ENCODE peak calls at places on chromosomes 2 and 18, in seven cellular contexts. K is NCI-H1092 treated with DMSO at 0.1 percent for 48 hours, T is T-helper 9 cell, J is GDM1, H is GM12892, W is endothelial cell, A is right atrium auricular region. X is an unnamed sample.
A peak's percentile ranks its signal among the peaks of the same experiment; 100 is the strongest.

GRCh38 chr18:36328385-36328858 is 30.9 kb downstream of the FHOD3 start:
- DNase-seq in A (peak; percentile 46), J (no peak), W (no peak), T (no peak), K (no peak), H (no peak), X (no peak)

GRCh38 chr18:23137788-23138216 is 2.5 kb downstream of the CABLES1 start:
- DNase-seq in W (no peak), J (no peak), T (no peak), K (peak; percentile 42), H (no peak), A (no peak), X (no peak)

GRCh38 chr18:76686737-76687231 is 135.6 kb upstream of the ZNF236 start:
- DNase-seq in W (peak; percentile 58), H (no peak), A (peak; percentile 79), T (no peak), J (peak; percentile 3), K (peak; percentile 78), X (peak; percentile 79)

GRCh38 chr2:41521191-41521590 is 526.6 kb upstream of the PKDCC start:
- DNase-seq in W (no peak), K (no peak), T (no peak), H (no peak), A (no peak), J (peak; percentile 38), X (no peak)

GRCh38 chr2:197134206-197134605 is 176.4 kb downstream of the ANKRD44 start:
- DNase-seq in A (no peak), H (no peak), K (no peak), T (no peak), J (no peak), W (no peak), X (no peak)

GRCh38 chr2:197200056-197200455 is 110.5 kb downstream of the ANKRD44 start:
- DNase-seq in H (no peak), A (no peak), T (no peak), K (no peak), W (no peak), J (no peak), X (no peak)

GRCh38 chr2:233414273-233414654 is 60.0 kb downstream of the DGKD start:
- DNase-seq in A (no peak), W (no peak), H (no peak), J (no peak), K (no peak), T (no peak), X (no peak)

GRCh38 chr18:12911025-12911927 is 27.2 kb upstream of the PTPN2 start:
- DNase-seq in J (no peak), A (no peak), W (no peak), T (peak; percentile 32), H (no peak), K (no peak), X (no peak)

GRCh38 chr2:221124542-221125235 is 447.4 kb downstream of the EPHA4 start:
- DNase-seq in T (no peak), A (no peak), W (no peak), K (peak; percentile 67), J (no peak), H (no peak), X (peak; percentile 29)

GRCh38 chr18:49094979-49095632 is 144.3 kb upstream of the SMAD7 start:
- DNase-seq in J (no peak), H (no peak), T (no peak), W (no peak), K (no peak), A (no peak), X (peak; percentile 19)

GRCh38 chr2:1709970-1710560 is 34.2 kb downstream of the PXDN start:
- DNase-seq in H (no peak), K (no peak), A (no peak), J (no peak), T (no peak), W (no peak), X (no peak)

GRCh38 chr2:105486762-105487141 is 87.9 kb upstream of the FHL2 start:
- DNase-seq in H (no peak), T (no peak), K (no peak), J (no peak), A (peak; percentile 44), W (no peak), X (no peak)

GRCh38 chr2:230602562-230603230 is 109.9 kb upstream of the CAB39 start:
- DNase-seq in T (peak; percentile 29), A (no peak), W (no peak), J (no peak), H (peak; percentile 63), K (no peak), X (no peak)

GRCh38 chr2:155099784-155100183 is 401.3 kb downstream of the KCNJ3 start:
- DNase-seq in H (no peak), T (no peak), A (no peak), W (no peak), K (no peak), J (no peak), X (no peak)

GRCh38 chr2:219627105-219628100 is at the start of gene SLC4A3:
- DNase-seq in W (peak; percentile 36), T (no peak), J (no peak), H (no peak), K (no peak), A (no peak), X (peak; percentile 46)

GRCh38 chr2:138564586-138565250 is 63.1 kb downstream of the SPOPL start:
- DNase-seq in H (no peak), A (no peak), K (no peak), W (no peak), T (no peak), J (no peak), X (no peak)

GRCh38 chr18:33372442-33372841 is 68.1 kb downstream of the CCDC178 start:
- DNase-seq in A (no peak), J (no peak), H (no peak), K (no peak), W (no peak), T (no peak), X (no peak)